ENCODE peak calls at places on chromosomes 13 and 19, in four cellular contexts. F is neuronal stem cell, G is ascending aorta, Y is mucosa of descending colon. K is an unnamed sample.
A peak's percentile ranks its signal among the peaks of the same experiment; 100 is the strongest.

GRCh38 chr13:24272452-24273161 is 36.8 kb upstream of the C1QTNF9 start:
- DNase-seq in F (no peak), G (no peak), Y (peak; percentile 54), K (no peak)

GRCh38 chr13:66345988-66346387 is 884.1 kb downstream of the PCDH9 start:
- DNase-seq in F (no peak), G (no peak), Y (no peak), K (no peak)

GRCh38 chr19:6378036-6378435 is 2.3 kb upstream of the PSPN start:
- DNase-seq in F (no peak), G (no peak), Y (no peak), K (no peak)

GRCh38 chr19:2273356-2274184 is 8.4 kb downstream of the PEAK3 start:
- DNase-seq in F (peak; percentile 80), G (no peak), Y (peak; percentile 92), K (peak; percentile 66)

GRCh38 chr13:72745260-72745659 is 17.5 kb downstream of the BORA start:
- DNase-seq in F (no peak), G (no peak), Y (no peak), K (no peak)

GRCh38 chr13:49641810-49642291 is 13.5 kb downstream of the ARL11 start:
- DNase-seq in F (no peak), G (no peak), Y (no peak), K (no peak)

GRCh38 chr13:102845630-102846260 is at the start of gene ERCC5:
- DNase-seq in F (peak; percentile 92), G (peak; percentile 74), Y (peak; percentile 96), K (peak; percentile 88)

GRCh38 chr13:30158774-30159445 is 148.4 kb downstream of the KATNAL1 start:
- DNase-seq in F (no peak), G (no peak), Y (no peak), K (no peak)

GRCh38 chr13:29270536-29271045 is 324.9 kb downstream of the SLC7A1 start:
- DNase-seq in F (no peak), G (no peak), Y (no peak), K (no peak)

GRCh38 chr19:54665530-54665929 is 2.7 kb downstream of the LILRB4 start:
- DNase-seq in F (no peak), G (no peak), Y (no peak), K (no peak)

GRCh38 chr19:33508009-33508408 is 13.6 kb downstream of the PEPD start:
- DNase-seq in F (no peak), G (no peak), Y (no peak), K (no peak)

GRCh38 chr13:105412171-105412570 is 1123.3 kb downstream of the EFNB2 start:
- DNase-seq in F (no peak), G (no peak), Y (no peak), K (no peak)

GRCh38 chr13:75762066-75762937 is 126.2 kb downstream of the LMO7 start:
- DNase-seq in F (no peak), G (no peak), Y (no peak), K (no peak)

GRCh38 chr13:114089751-114090400 is 42.5 kb downstream of the RASA3 start:
- DNase-seq in F (no peak), G (no peak), Y (peak; percentile 45), K (no peak)

GRCh38 chr13:107301724-107302374 is 733.9 kb upstream of the ARGLU1 start:
- DNase-seq in F (peak; percentile 20), G (no peak), Y (no peak), K (peak; percentile 5)

GRCh38 chr13:82654851-82655517 is 1227.3 kb downstream of the SLITRK1 start:
- DNase-seq in F (no peak), G (peak; percentile 43), Y (peak; percentile 30), K (no peak)

GRCh38 chr19:6967962-6968361 is 53.3 kb downstream of the MBD3L2B start:
- DNase-seq in F (no peak), G (no peak), Y (no peak), K (no peak)

GRCh38 chr13:27147530-27148170 is 24.0 kb downstream of the USP12 start:
- DNase-seq in F (no peak), G (no peak), Y (no peak), K (no peak)

GRCh38 chr13:24252136-24252535 is 57.2 kb upstream of the C1QTNF9 start:
- DNase-seq in F (no peak), G (no peak), Y (no peak), K (no peak)

GRCh38 chr19:19170053-19170945 is at the start of gene MEF2B:
- DNase-seq in F (peak; percentile 74), G (no peak), Y (peak; percentile 90), K (peak; percentile 72)

GRCh38 chr19:46609511-46610412 is 8.6 kb downstream of the CALM3 start:
- DNase-seq in F (no peak), G (no peak), Y (peak; percentile 21), K (no peak)

GRCh38 chr13:33016414-33017409 is at the start of gene KL:
- DNase-seq in F (no peak), G (no peak), Y (peak; percentile 61), K (no peak)

GRCh38 chr19:30596813-30597399 is 224.7 kb downstream of the ZNF536 start:
- DNase-seq in F (no peak), G (no peak), Y (no peak), K (peak; percentile 35)

GRCh38 chr13:112245959-112246358 is 130.2 kb upstream of the SPACA7 start:
- DNase-seq in F (no peak), G (no peak), Y (no peak), K (no peak)

GRCh38 chr19:47037766-47038165 is 10.7 kb downstream of the TMEM160 start:
- DNase-seq in F (no peak), G (no peak), Y (no peak), K (no peak)

GRCh38 chr13:42883771-42884170 is 102.4 kb downstream of the FAM216B start:
- DNase-seq in F (peak; percentile 6), G (no peak), Y (peak; percentile 36), K (no peak)

GRCh38 chr13:94682229-94682628 is 30.1 kb downstream of the SOX21 start:
- DNase-seq in F (no peak), G (no peak), Y (no peak), K (no peak)

GRCh38 chr13:20499986-20500385 is 25.7 kb downstream of the CRYL1 start:
- DNase-seq in F (no peak), G (no peak), Y (no peak), K (no peak)

GRCh38 chr19:49555600-49556411 is 24.6 kb downstream of the NOSIP start:
- DNase-seq in F (peak; percentile 88), G (no peak), Y (peak; percentile 87), K (no peak)
- H3K36me3 ChIP-seq in F (peaks cover 36% of the 10 kb centered on the region), G (peaks cover 52% of the 10 kb centered on the region), Y (no peaks in the 10 kb centered on the region), K (peaks cover 12% of the 10 kb centered on the region)

GRCh38 chr19:651114-651818 is 11.6 kb downstream of the FGF22 start:
- DNase-seq in F (no peak), G (no peak), Y (no peak), K (no peak)
- H3K36me3 ChIP-seq in F (peaks cover 15% of the 10 kb centered on the region), G (peaks cover 76% of the 10 kb centered on the region), Y (peaks cover 11% of the 10 kb centered on the region), K (peaks cover 35% of the 10 kb centered on the region)

DNA sequence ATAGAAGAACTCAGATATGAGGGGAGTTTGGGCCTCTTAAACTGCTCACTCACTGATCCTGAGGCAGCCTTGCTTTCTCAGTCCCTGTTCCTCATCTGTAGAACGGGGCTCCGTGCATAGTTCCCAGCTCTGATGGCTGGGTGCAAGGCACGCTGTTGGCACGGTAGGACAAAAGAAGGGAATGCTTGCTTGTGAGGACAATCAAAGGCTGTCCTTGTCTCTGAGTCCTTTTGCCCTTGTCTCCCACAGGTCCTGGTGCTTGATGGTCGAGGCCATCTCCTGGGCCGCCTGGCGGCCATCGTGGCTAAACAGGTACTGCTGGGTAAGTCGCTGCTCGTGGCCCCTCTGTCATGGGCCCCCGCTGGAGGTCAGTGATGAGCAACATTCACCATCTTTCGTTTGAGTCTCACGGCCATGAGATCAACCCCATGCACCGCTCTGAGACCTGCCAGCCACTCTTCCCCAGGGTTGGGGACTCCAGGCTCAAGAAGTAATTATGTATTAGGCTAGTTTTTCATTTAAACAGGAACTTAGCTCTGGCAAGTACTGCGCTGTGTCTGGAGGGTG is 2.3 kb downstream of the RPL13A start:
- DNase-seq in F (no peak), G (no peak), Y (no peak), K (no peak)
- H3K36me3 ChIP-seq in F (peaks cover 40% of the 10 kb centered on the region), G (peaks cover 32% of the 10 kb centered on the region), Y (peaks cover 15% of the 10 kb centered on the region), K (peaks cover 38% of the 10 kb centered on the region)

GRCh38 chr19:12933287-12934072 is at the start of gene FARSA:
- DNase-seq in F (peak; percentile 80), G (peak; percentile 81), Y (peak; percentile 93), K (peak; percentile 92)

GRCh38 chr19:12932392-12933286 is 872 bp downstream of the FARSA start:
- DNase-seq in F (no peak), G (no peak), Y (no peak), K (no peak)

GRCh38 chr19:12935071-12935470 is 1.6 kb upstream of the FARSA start:
- DNase-seq in F (no peak), G (no peak), Y (no peak), K (no peak)

GRCh38 chr19:12924621-12925310 is 5.7 kb upstream of the SYCE2 start:
- DNase-seq in F (no peak), G (no peak), Y (no peak), K (no peak)

GRCh38 chr19:12930002-12930645 is 3.4 kb downstream of the FARSA start:
- DNase-seq in F (no peak), G (no peak), Y (no peak), K (no peak)
- H3K36me3 ChIP-seq in F (peaks cover 35% of the 10 kb centered on the region), G (peaks cover 49% of the 10 kb centered on the region), Y (no peaks in the 10 kb centered on the region), K (peaks cover 32% of the 10 kb centered on the region)

DNA sequence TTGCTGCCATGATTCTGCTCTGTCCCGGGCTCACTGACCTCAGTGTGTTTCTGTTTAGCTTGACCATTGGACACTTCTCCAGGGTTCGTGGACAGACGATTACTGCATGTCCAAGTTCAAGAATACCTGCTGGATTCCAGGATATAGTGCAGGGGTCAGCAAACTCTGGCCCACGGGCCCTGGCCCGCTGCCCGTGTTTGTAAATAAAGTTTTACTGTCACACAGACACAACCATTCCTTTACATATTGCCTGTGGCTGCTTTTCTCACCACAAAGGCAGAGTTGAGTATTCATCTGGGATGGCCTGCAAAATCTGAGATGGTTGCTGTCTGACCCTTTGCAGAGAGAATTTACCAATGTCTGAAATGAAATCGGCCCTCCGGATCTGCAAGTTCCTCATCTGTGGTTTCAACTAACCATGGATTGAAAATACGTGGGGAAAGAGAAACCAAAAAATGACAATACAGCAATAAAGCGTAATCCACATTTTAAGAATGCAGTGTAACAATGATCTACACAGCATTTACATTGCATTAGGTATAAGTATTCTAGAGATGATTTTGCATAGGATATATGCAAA is 25.9 kb upstream of the F2RL3 start:
- DNase-seq in F (no peak), G (no peak), Y (no peak), K (no peak)
- H3K36me3 ChIP-seq in F (peaks cover 40% of the 10 kb centered on the region), G (peaks cover 56% of the 10 kb centered on the region), Y (no peaks in the 10 kb centered on the region), K (peaks cover 33% of the 10 kb centered on the region)

DNA sequence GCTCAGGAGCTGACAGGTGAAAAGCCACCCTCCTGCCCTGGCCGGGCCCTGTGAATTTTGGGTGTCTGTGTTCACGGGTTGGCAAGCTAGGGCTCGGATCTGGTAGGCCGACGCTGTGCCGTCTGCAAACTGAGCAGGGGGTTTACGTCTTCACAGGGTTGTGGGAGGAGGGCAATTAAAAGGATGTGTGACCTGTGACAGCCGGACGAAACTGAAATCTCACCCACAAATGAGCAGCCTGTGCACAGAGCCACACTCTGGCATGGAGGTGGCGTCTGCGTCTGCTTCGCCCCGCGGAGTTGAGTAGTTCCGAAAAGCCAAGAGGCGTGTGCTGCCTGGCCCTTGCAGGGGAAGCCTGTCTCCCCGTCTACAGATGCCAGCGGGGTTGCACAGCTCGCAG is 117.3 kb downstream of the KDM4B start:
- DNase-seq in F (no peak), G (no peak), Y (no peak), K (no peak)
- H3K36me3 ChIP-seq in F (peaks cover 20% of the 10 kb centered on the region), G (peaks cover 38% of the 10 kb centered on the region), Y (no peaks in the 10 kb centered on the region), K (peaks cover 11% of the 10 kb centered on the region)